ENCODE peak calls at places on chromosomes 13 and 19, in four cellular contexts. A, Y, L and K are unnamed samples. For H3K27me3 and H3K36me3, the result is how much of the 10 kb centered on the place peaks cover.

GRCh38 chr13:92365904-92366303 is 860.7 kb upstream of the GPC6 start:
- DNase-seq in A (no peak), Y (no peak), L (no peak), K (no peak)

GRCh38 chr19:18596752-18597157 is 8.2 kb downstream of the REX1BD start:
- DNase-seq in A (no peak), Y (no peak), L (peak), K (no peak)

GRCh38 chr13:94968040-94968756 is 255.9 kb upstream of the SOX21 start:
- DNase-seq in A (no peak), Y (no peak), L (no peak), K (no peak)

GRCh38 chr19:18119243-18120105 is 21.9 kb downstream of the MAST3 start:
- DNase-seq in A (no peak), Y (no peak), L (no peak), K (peak)

GRCh38 chr13:43848250-43848649 is 31.3 kb downstream of the CCDC122 start:
- DNase-seq in A (no peak), Y (no peak), L (no peak), K (no peak)

GRCh38 chr19:8367327-8368001 is 3.5 kb downstream of the ANGPTL4 start:
- DNase-seq in A (peak), Y (peak), L (peak), K (no peak)

GRCh38 chr19:44887648-44888047 is 3.4 kb upstream of the TOMM40 start:
- DNase-seq in A (no peak), Y (no peak), L (no peak), K (no peak)

GRCh38 chr19:7497292-7497691 is 8.5 kb upstream of the PEX11G start:
- DNase-seq in A (no peak), Y (no peak), L (no peak), K (no peak)

GRCh38 chr13:33207616-33207964 is 78.0 kb downstream of the STARD13 start:
- DNase-seq in A (no peak), Y (peak), L (no peak), K (no peak)

GRCh38 chr19:584240-585001 is 5.3 kb upstream of the HCN2 start:
- DNase-seq in A (peak), Y (peak), L (no peak), K (peak)

GRCh38 chr19:47032171-47032811 is 12.7 kb downstream of the NPAS1 start:
- DNase-seq in A (no peak), Y (no peak), L (peak), K (peak)

GRCh38 chr19:52667972-52668371 is 29.8 kb upstream of the ZNF83 start:
- DNase-seq in A (no peak), Y (no peak), L (no peak), K (no peak)

GRCh38 chr13:74129500-74130144 is 4.6 kb downstream of the KLF12 start:
- DNase-seq in A (no peak), Y (no peak), L (peak), K (peak)

GRCh38 chr19:1041835-1042685 is 2.2 kb downstream of the ABCA7 start:
- DNase-seq in A (no peak), Y (peak), L (peak), K (no peak)

GRCh38 chr19:1070576-1070930 is 3.6 kb downstream of the ARHGAP45 start:
- DNase-seq in A (no peak), Y (no peak), L (no peak), K (no peak)

GRCh38 chr13:50124536-50125305 is 109.5 kb downstream of the KCNRG start:
- DNase-seq in A (no peak), Y (peak), L (peak), K (peak)

GRCh38 chr19:47428177-47428894 is 9.0 kb upstream of the MEIS3 start:
- DNase-seq in A (peak), Y (peak), L (peak), K (peak)

GRCh38 chr13:20127263-20127562 is 33.6 kb downstream of the GJA3 start:
- DNase-seq in A (no peak), Y (no peak), L (no peak), K (no peak)
- H3K4me3 ChIP-seq in A (no peak), Y (peak), L (peak), K (peak)

DNA sequence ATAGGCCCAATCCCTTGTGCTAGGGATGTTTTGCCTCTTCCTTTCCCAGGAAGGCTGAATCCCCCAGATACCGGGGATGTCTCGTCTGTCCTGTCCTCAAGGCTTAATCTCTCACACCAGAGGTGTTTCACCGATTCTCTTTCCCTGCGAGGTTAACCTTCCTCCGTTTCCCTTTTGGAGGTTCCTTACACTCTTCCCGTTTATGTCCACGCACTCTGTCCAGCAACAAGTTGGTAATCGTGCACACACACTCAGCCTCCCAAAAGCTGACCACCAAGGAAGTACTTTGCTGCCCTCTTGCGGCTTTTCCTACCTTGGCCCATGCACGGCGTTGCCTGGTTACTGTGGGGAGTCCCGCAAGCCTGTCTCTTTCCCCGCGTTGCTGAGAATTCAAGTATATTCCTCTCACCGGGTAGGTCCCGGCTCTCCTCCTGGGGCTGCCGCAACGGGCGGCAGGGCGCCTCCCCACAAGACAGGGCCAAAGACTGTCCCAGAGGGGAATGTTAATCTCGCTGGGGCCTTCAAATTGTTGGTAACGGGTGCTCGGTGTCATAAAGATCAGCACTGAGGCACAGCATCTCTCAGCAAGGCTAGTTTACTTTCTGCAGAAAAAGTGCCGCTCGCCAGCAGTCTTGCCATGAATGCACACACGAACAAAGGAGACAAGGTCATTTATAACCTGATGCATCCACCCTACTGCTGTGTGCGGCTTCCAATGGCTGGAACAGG is 36.7 kb upstream of the CD177 start:
- DNase-seq in A (no peak), Y (no peak), L (peak), K (no peak)
- H3K27me3 ChIP-seq in A (under half), Y (under half), L (under half), K (under half)

GRCh38 chr19:16210168-16210567 is 12.5 kb downstream of the AP1M1 start:
- DNase-seq in A (no peak), Y (no peak), L (no peak), K (no peak)

GRCh38 chr19:16207490-16208025 is 9.8 kb downstream of the AP1M1 start:
- DNase-seq in A (peak), Y (no peak), L (no peak), K (no peak)

GRCh38 chr19:16208064-16208759 is 10.5 kb downstream of the AP1M1 start:
- DNase-seq in A (peak), Y (no peak), L (no peak), K (peak)

GRCh38 chr19:16208847-16209246 is 11.1 kb downstream of the AP1M1 start:
- DNase-seq in A (peak), Y (no peak), L (no peak), K (peak)

GRCh38 chr19:16209266-16209665 is 11.6 kb downstream of the AP1M1 start:
- DNase-seq in A (no peak), Y (no peak), L (no peak), K (no peak)
- H3K36me3 ChIP-seq in A (under half), Y (half or more), L (under half), K (under half)

GRCh38 chr13:113837554-113838355 is 26.1 kb downstream of the GAS6 start:
- DNase-seq in A (peak), Y (peak), L (peak), K (no peak)

GRCh38 chr13:113836917-113837553 is 26.8 kb downstream of the GAS6 start:
- DNase-seq in A (no peak), Y (peak), L (peak), K (no peak)

GRCh38 chr13:113834496-113835200 is 29.2 kb downstream of the GAS6 start:
- DNase-seq in A (peak), Y (peak), L (no peak), K (no peak)

GRCh38 chr13:113833111-113833830 is 30.6 kb downstream of the GAS6 start:
- DNase-seq in A (no peak), Y (peak), L (no peak), K (no peak)

GRCh38 chr13:113835461-113836274 is 28.2 kb downstream of the GAS6 start:
- DNase-seq in A (no peak), Y (peak), L (no peak), K (no peak)
- H3K4me3 ChIP-seq in A (no peak), Y (no peak), L (no peak), K (no peak)

DNA sequence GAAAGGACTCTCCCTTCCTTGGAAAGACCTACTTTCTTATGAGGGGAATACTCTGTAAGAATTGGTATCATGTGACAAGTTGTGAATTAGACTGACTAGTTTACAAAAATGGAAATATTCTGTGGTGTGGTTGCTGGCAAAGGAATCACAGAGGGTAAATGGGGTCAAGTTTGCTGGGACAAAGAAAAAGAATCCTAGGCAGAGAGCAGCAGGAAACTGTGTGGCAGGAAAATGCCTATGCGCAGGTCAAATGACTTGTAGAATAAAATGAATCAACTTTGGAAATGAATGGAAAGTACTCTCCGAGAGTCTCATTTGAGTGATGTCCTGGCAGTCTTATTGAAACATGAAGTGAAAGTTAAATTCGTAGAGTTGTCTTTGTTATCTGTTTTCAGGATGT is 1250.7 kb downstream of the UQCRFS1 start:
- DNase-seq in A (no peak), Y (no peak), L (no peak), K (no peak)
- H3K27me3 ChIP-seq in A (under half), Y (under half), L (under half), K (under half)

GRCh38 chr13:47027797-47028437 is 131.1 kb upstream of the HTR2A start:
- DNase-seq in A (no peak), Y (no peak), L (no peak), K (no peak)
- H3K36me3 ChIP-seq in A (under half), Y (under half), L (under half), K (under half)

GRCh38 chr19:39833160-39833463 is 850 bp downstream of the DYRK1B start:
- DNase-seq in A (no peak), Y (no peak), L (no peak), K (no peak)
- H3K4me3 ChIP-seq in A (peak), Y (peak), L (peak), K (peak)

GRCh38 chr13:27959976-27960361 is 9.1 kb downstream of the CDX2 start:
- DNase-seq in A (no peak), Y (no peak), L (no peak), K (no peak)

GRCh38 chr13:27962982-27963381 is 6.1 kb downstream of the CDX2 start:
- DNase-seq in A (no peak), Y (no peak), L (peak), K (no peak)

GRCh38 chr13:27961227-27962085 is 7.7 kb downstream of the CDX2 start:
- DNase-seq in A (no peak), Y (no peak), L (peak), K (no peak)

GRCh38 chr13:27960362-27961226 is 8.5 kb downstream of the CDX2 start:
- DNase-seq in A (no peak), Y (peak), L (peak), K (no peak)

DNA sequence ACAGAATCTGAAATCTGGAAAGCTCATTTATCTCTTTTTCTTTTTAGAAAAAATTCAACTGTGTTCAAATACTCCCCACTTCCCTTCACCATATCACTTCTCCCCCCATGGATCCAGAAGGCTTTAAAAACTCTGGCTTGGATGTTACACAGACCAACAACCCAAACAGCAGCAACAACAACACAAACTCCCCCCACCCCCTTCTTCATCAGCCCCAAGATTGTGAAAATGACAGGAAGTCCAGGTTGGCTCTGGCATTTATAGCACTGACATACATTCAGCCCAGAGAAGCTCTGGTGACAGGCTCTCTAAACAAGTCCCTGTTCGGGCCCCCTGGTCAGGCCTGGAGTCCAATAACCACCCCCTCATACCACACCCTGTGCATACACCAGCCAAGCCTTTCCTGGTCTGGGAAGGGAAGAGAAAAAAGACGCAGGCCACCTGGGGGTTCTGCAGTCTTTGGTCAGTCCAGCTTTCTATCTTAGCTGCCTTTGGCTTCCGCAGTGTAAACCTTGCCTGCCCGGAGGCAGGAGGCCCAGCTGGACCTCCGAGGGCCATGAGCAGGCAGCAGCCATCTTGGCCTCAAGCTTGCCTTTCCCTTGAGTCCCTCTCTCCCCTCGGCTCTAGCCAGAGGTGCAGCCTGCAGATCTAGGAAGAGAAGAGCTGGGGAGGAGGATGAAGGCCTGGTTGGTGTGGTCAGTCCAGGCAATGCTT is 6.8 kb downstream of the CDX2 start:
- DNase-seq in A (no peak), Y (no peak), L (peak), K (no peak)
- H3K27me3 ChIP-seq in A (under half), Y (under half), L (under half), K (under half)

GRCh38 chr19:19654441-19654840 is 9.0 kb downstream of the ATP13A1 start:
- DNase-seq in A (no peak), Y (no peak), L (no peak), K (no peak)

GRCh38 chr19:19651076-19651475 is 7.6 kb upstream of the GMIP start:
- DNase-seq in A (no peak), Y (no peak), L (no peak), K (no peak)

GRCh38 chr19:19653597-19654147 is 9.8 kb downstream of the ATP13A1 start:
- DNase-seq in A (no peak), Y (no peak), L (no peak), K (no peak)

GRCh38 chr19:19650331-19650730 is 6.9 kb upstream of the GMIP start:
- DNase-seq in A (no peak), Y (no peak), L (no peak), K (no peak)

DNA sequence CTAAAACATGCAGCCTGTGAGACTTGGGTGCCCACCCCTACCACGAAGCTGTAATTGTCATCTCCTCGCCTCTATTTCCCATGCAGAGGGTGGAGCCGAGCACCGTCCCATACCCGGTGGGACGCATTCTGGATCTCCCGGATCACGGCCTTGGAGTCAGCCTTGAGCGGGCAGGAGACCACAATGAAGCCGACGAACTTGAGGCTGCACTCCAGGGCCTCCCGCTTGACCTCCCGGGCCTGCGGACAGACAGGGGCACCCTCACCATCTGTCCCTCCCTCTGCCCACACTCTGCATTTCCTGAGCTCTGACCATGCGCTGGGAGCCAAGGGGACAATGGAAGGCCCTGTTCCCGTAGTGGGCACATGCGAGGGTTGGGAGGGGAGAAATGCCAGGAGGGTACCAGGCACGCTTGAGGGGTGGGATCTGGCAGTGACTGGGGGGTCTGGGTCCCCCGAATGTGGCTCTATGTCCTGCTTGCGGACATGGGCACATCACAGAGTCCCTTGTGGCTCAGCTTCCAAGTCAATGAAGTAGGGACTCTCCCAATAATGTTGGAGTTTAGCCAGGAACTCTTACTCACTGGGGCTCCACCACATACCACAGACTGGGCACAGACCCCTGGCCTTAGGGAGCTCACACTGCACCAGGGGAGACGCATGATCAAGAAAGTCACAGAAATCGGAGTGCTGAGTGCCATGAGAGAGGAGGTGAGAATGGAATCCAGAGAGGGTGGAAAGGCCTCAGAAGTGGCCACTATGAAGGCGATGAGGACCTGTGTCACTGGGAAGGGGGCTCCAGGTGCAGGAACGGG is 9.2 kb upstream of the GMIP start:
- DNase-seq in A (no peak), Y (no peak), L (no peak), K (no peak)
- H3K36me3 ChIP-seq in A (under half), Y (half or more), L (under half), K (half or more)

GRCh38 chr13:114134944-114135610 is 2.7 kb upstream of the RASA3 start:
- DNase-seq in A (peak), Y (no peak), L (no peak), K (no peak)
- H3K4me3 ChIP-seq in A (no peak), Y (no peak), L (no peak), K (no peak)